ENCODE peak calls at places on chromosomes 6 and 20, in nine cellular contexts. V, X, J, N, I, P, D, B and Y are unnamed samples.

GRCh38 chr6:105755885-105756284 is 330.3 kb upstream of the PRDM1 start:
- DNase-seq in V (no peak), X (no peak), J (no peak), N (no peak), I (no peak), P (no peak), D (no peak), B (no peak), Y (no peak)

GRCh38 chr6:5344038-5344437 is 82.7 kb downstream of the FARS2 start:
- DNase-seq in V (no peak), X (no peak), J (no peak), N (no peak), I (no peak), P (no peak), D (no peak), B (no peak), Y (no peak)

GRCh38 chr6:11009353-11009752 is 34.8 kb downstream of the ELOVL2 start:
- DNase-seq in V (peak; percentile 9), X (no peak), J (peak; percentile 18), N (no peak), I (no peak), P (peak; percentile 62), D (no peak), B (no peak), Y (no peak)

GRCh38 chr6:156731436-156731835 is 45.7 kb upstream of the ARID1B start:
- DNase-seq in V (peak; percentile 27), X (peak; percentile 11), J (no peak), N (no peak), I (no peak), P (peak; percentile 54), D (no peak), B (no peak), Y (no peak)

GRCh38 chr6:124393536-124393935 is 568.7 kb upstream of the RNF217 start:
- DNase-seq in V (peak; percentile 24), X (no peak), J (no peak), N (no peak), I (no peak), P (peak; percentile 27), D (no peak), B (no peak), Y (no peak)

GRCh38 chr20:44154521-44155001 is 32.4 kb downstream of the JPH2 start:
- DNase-seq in V (no peak), X (no peak), J (no peak), N (no peak), I (no peak), P (no peak), D (no peak), B (no peak), Y (no peak)

GRCh38 chr6:72966628-72967280 is 258.5 kb downstream of the KHDC1L start:
- DNase-seq in V (peak; percentile 25), X (no peak), J (no peak), N (no peak), I (no peak), P (peak; percentile 68), D (no peak), B (no peak), Y (no peak)

GRCh38 chr6:2110504-2110903 is 134.9 kb downstream of the GMDS start:
- DNase-seq in V (peak; percentile 60), X (no peak), J (peak; percentile 25), N (no peak), I (no peak), P (no peak), D (no peak), B (peak; percentile 41), Y (peak; percentile 22)

GRCh38 chr6:37679539-37680476 is 17.9 kb downstream of the MDGA1 start:
- DNase-seq in V (no peak), X (no peak), J (peak; percentile 89), N (no peak), I (no peak), P (no peak), D (no peak), B (no peak), Y (peak; percentile 88)

GRCh38 chr6:88165877-88166492 is at the start of gene CNR1:
- DNase-seq in V (no peak), X (peak; percentile 39), J (peak; percentile 77), N (peak; percentile 86), I (peak; percentile 71), P (no peak), D (peak; percentile 52), B (peak; percentile 58), Y (peak; percentile 83)

GRCh38 chr6:44388135-44388487 is 605 bp downstream of the CDC5L start:
- DNase-seq in V (no peak), X (no peak), J (no peak), N (no peak), I (no peak), P (no peak), D (no peak), B (no peak), Y (no peak)

GRCh38 chr6:138692058-138692977 is 81.3 kb upstream of the CCDC28A start:
- DNase-seq in V (peak; percentile 65), X (peak; percentile 72), J (peak; percentile 96), N (peak; percentile 69), I (peak; percentile 81), P (peak; percentile 56), D (peak; percentile 77), B (peak; percentile 57), Y (peak; percentile 66)

DNA sequence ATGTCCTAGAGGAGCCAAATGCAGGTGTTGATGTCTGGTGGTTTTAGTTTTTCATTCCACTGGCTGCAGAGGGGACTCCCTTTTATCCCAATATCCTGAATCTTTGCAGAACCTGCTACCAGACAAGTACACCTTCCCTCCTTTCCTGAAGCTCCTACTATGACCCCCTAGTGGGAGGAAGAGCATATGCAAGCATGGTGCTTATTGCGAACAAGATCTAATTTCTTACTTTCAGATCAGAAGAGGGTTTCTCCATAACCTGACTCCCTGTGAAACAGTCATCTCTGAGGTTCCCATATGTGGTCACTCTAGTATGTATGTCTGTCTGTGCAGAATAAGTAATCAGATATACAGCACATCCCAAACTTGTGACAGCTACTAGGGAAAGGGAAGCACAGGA is 277.2 kb downstream of the ARHGAP18 start:
- DNase-seq in V (peak; percentile 8), X (no peak), J (no peak), N (no peak), I (no peak), P (peak; percentile 31), D (no peak), B (no peak), Y (no peak)
- TF ChIP-seq CTCF in V (peak; percentile 20), X (peak; percentile 18), J (no peak), N (no peak), I (no peak), P (peak; percentile 60), D (no peak), B (no peak), Y (peak; percentile 35)

DNA sequence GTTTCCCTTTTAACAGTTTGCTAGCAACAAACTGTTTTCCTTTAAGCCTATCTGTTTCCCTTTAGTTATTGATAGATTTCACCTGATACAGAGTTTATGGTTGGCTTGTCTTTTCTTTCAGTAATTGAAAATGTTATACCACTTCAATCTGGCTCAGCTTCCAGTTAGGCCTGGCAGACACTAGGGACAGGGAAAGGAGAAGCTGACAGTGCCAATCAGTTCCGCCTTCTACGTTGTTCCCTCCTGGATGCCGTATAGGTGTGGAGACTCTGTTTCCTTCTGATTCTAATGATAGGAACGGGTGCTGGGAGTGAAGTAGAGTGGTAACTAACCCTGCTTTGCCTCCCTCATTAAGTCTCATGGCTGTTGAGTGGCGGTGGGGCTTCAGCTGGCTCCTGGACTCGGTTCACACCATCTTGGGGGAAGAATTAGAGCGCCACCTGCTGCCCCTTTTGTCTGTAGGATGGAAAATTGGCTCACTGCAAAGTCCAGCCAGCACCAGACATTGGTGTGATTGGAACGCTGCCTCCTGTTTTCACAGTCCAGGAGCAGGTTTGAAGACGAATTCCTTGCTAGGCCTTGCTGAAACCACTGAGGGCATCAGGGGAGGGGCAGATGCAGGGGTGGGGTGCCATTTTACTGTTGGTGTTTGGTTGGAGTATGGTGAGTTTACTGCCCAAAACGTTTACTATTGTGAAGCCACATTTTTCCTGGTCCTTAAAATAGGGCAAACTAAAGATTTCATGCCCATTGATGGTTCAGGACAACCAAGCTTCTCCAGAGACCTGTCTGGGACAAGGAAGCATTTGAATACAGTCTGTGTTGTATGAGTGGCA is 1729.5 kb downstream of the GRIK2 start:
- DNase-seq in V (peak; percentile 58), X (peak; percentile 90), J (peak; percentile 42), N (no peak), I (no peak), P (peak; percentile 62), D (peak; percentile 54), B (no peak), Y (no peak)
- TF ChIP-seq CTCF in V (peak; percentile 67), X (peak; percentile 86), J (peak; percentile 55), N (no peak), I (no peak), P (peak; percentile 76), D (peak; percentile 26), B (no peak), Y (peak; percentile 56)

GRCh38 chr20:51381557-51381956 is 161.0 kb downstream of the NFATC2 start:
- DNase-seq in V (no peak), X (no peak), J (no peak), N (no peak), I (no peak), P (no peak), D (no peak), B (no peak), Y (no peak)
- TF ChIP-seq CTCF in V (no peak), X (peak; percentile 45), J (no peak), N (no peak), I (no peak), P (peak; percentile 43), D (no peak), B (no peak), Y (peak; percentile 21)

GRCh38 chr6:13814938-13815575 is 700 bp upstream of the MCUR1 start:
- DNase-seq in V (peak; percentile 9), X (no peak), J (peak; percentile 20), N (no peak), I (no peak), P (peak; percentile 33), D (no peak), B (no peak), Y (no peak)

GRCh38 chr6:13813621-13814175 is 659 bp downstream of the MCUR1 start:
- DNase-seq in V (peak; percentile 71), X (peak; percentile 84), J (no peak), N (peak; percentile 85), I (peak; percentile 89), P (peak; percentile 69), D (peak; percentile 58), B (peak; percentile 41), Y (no peak)

GRCh38 chr6:13813011-13813410 is 1.3 kb downstream of the MCUR1 start:
- DNase-seq in V (no peak), X (no peak), J (no peak), N (no peak), I (no peak), P (peak; percentile 20), D (no peak), B (no peak), Y (no peak)

GRCh38 chr6:13812359-13812642 is 2.1 kb downstream of the MCUR1 start:
- DNase-seq in V (no peak), X (no peak), J (no peak), N (no peak), I (no peak), P (no peak), D (no peak), B (no peak), Y (no peak)

GRCh38 chr6:13814176-13814937 is at the start of gene MCUR1:
- DNase-seq in V (peak; percentile 84), X (peak; percentile 85), J (peak; percentile 96), N (peak; percentile 93), I (peak; percentile 92), P (peak; percentile 89), D (peak; percentile 87), B (peak; percentile 85), Y (peak; percentile 96)
- TF ChIP-seq CTCF in V (no peak), X (peak; percentile 3), J (no peak), N (no peak), I (no peak), P (peak; percentile 22), D (no peak), B (no peak), Y (no peak)